ENCODE peak calls at places on chromosomes 7 and 10, in four cellular contexts. O is H1, C is K562, A is GM12878. X is an unnamed sample.
A peak's percentile ranks its signal among the peaks of the same experiment; 100 is the strongest.

GRCh38 chr10:129914153-129914855 is 49.8 kb downstream of the EBF3 start:
- DNase-seq in A (no peak), O (no peak), C (no peak), X (no peak)

GRCh38 chr10:92691042-92691590 is 1.4 kb downstream of the HHEX start:
- DNase-seq in O (no peak), C (no peak), A (no peak), X (no peak)

GRCh38 chr10:689433-690226 is at the start of gene DIP2C:
- DNase-seq in C (no peak), O (no peak), A (no peak), X (peak; percentile 16)

GRCh38 chr7:141562972-141563371 is 11.8 kb downstream of the AGK start:
- DNase-seq in C (no peak), O (no peak), A (no peak), X (no peak)

GRCh38 chr7:91079491-91079890 is 184.7 kb upstream of the FZD1 start:
- DNase-seq in C (no peak), A (no peak), O (no peak), X (no peak)

GRCh38 chr7:143405158-143405557 is 3.5 kb downstream of the EPHA1 start:
- DNase-seq in A (no peak), C (no peak), O (no peak), X (no peak)

GRCh38 chr7:12475362-12476063 is 71.8 kb upstream of the VWDE start:
- DNase-seq in O (no peak), A (no peak), C (peak; percentile 53), X (peak; percentile 23)

GRCh38 chr7:132536646-132537395 is 39.4 kb downstream of the PLXNA4 start:
- DNase-seq in O (no peak), A (no peak), C (no peak), X (no peak)

GRCh38 chr10:25508112-25508815 is 333.5 kb downstream of the GPR158 start:
- DNase-seq in C (peak; percentile 39), O (no peak), A (no peak), X (no peak)

GRCh38 chr7:100017300-100017699 is 1.9 kb downstream of the ZKSCAN1 start:
- DNase-seq in C (no peak), O (no peak), A (no peak), X (no peak)

GRCh38 chr10:63703113-63703670 is 182.0 kb downstream of the REEP3 start:
- DNase-seq in C (no peak), A (peak; percentile 36), O (no peak), X (peak; percentile 51)

GRCh38 chr7:28707291-28707690 is 250.8 kb downstream of the TRIL start:
- DNase-seq in A (no peak), O (no peak), C (no peak), X (no peak)

GRCh38 chr10:27819781-27820531 is 74.3 kb upstream of the MKX start:
- DNase-seq in C (no peak), O (no peak), A (no peak), X (no peak)

GRCh38 chr10:21399392-21400015 is 126.0 kb downstream of the SKIDA1 start:
- DNase-seq in A (no peak), O (no peak), C (no peak), X (no peak)

GRCh38 chr10:97320480-97321031 is 1.5 kb downstream of the FRAT1 start:
- DNase-seq in A (no peak), C (no peak), O (no peak), X (no peak)

GRCh38 chr10:33731322-33731721 is 396.9 kb upstream of the NRP1 start:
- DNase-seq in O (no peak), C (no peak), A (no peak), X (no peak)

GRCh38 chr10:109977382-109977806 is 30.4 kb upstream of the ADD3 start:
- DNase-seq in O (no peak), A (no peak), C (no peak), X (no peak)

GRCh38 chr7:94001396-94001795 is 2.8 kb downstream of the BET1 start:
- DNase-seq in C (no peak), O (no peak), A (no peak), X (no peak)

GRCh38 chr10:51896849-51897248 is 197.5 kb upstream of the CSTF2T start:
- DNase-seq in C (no peak), O (no peak), A (no peak), X (no peak)

GRCh38 chr7:3174515-3175318 is 126.3 kb upstream of the SDK1 start:
- DNase-seq in A (no peak), C (no peak), O (no peak), X (peak; percentile 18)

GRCh38 chr7:157621131-157621681 is 284.4 kb downstream of the DNAJB6 start:
- DNase-seq in C (no peak), A (no peak), O (no peak), X (no peak)

GRCh38 chr7:124349443-124349842 is 316.6 kb upstream of the TMEM229A start:
- DNase-seq in C (no peak), A (no peak), O (no peak), X (no peak)

GRCh38 chr7:92698237-92698841 is 108.1 kb upstream of the FAM133B start:
- DNase-seq in O (no peak), A (no peak), C (no peak), X (peak; percentile 48)

GRCh38 chr7:75623390-75624133 is 115.2 kb downstream of the HIP1 start:
- DNase-seq in A (no peak), C (no peak), O (no peak), X (no peak)

GRCh38 chr10:59648711-59649201 is 60.9 kb downstream of the SLC16A9 start:
- DNase-seq in A (no peak), C (no peak), O (no peak), X (no peak)

GRCh38 chr7:140585333-140585732 is 55.3 kb downstream of the DENND2A start:
- DNase-seq in O (no peak), C (no peak), A (no peak), X (no peak)

GRCh38 chr7:151599401-151600227 is 79.9 kb upstream of the RHEB start:
- DNase-seq in C (no peak), O (no peak), A (no peak), X (peak; percentile 68)

GRCh38 chr7:1124164-1124563 is 35.8 kb downstream of the ZFAND2A start:
- DNase-seq in A (no peak), C (no peak), O (no peak), X (no peak)

GRCh38 chr7:30924624-30925023 is 13.0 kb downstream of the AQP1 start:
- DNase-seq in O (no peak), A (no peak), C (no peak), X (no peak)

GRCh38 chr7:118252087-118252486 is 27.6 kb downstream of the ANKRD7 start:
- DNase-seq in C (no peak), O (no peak), A (no peak), X (no peak)

GRCh38 chr7:117682681-117683385 is 190.4 kb downstream of the CTTNBP2 start:
- DNase-seq in A (no peak), C (no peak), O (no peak), X (no peak)

GRCh38 chr10:530717-531116 is 158.8 kb downstream of the DIP2C start:
- DNase-seq in O (no peak), A (no peak), C (no peak), X (no peak)

GRCh38 chr10:103599211-103599610 is 105.7 kb downstream of the NEURL1 start:
- DNase-seq in O (no peak), C (no peak), A (no peak), X (no peak)

GRCh38 chr10:69801434-69802315 is at the start of gene COL13A1:
- DNase-seq in C (no peak), O (peak; percentile 73), A (no peak), X (peak; percentile 71)

GRCh38 chr10:51341216-51341615 is 266.9 kb downstream of the PRKG1 start:
- DNase-seq in O (no peak), A (no peak), C (no peak), X (no peak)

GRCh38 chr7:69358163-69358821 is 240.0 kb upstream of the AUTS2 start:
- DNase-seq in C (no peak), A (no peak), O (no peak), X (no peak)
- TF ChIP-seq SRF in C (no peak), A (no peak), O (no peak), X (no peak)

DNA sequence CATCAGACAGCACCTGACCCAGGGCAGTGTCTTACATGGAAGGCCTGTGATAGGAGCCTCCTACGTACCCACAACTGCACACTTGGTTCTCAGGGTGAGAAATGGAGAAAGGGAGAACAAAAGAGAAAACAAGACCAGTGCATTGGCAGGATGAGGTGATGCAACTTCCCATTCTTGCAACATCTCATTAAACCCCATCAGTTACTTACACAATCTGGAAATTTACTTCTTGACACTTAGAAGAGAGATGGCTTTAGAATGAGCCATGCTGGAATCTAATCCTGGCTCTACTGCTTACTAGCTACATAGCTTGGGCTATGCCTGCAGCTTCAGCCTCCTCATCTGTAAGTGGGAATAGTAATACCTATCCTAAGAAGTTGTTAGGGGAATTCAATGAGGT is 391.7 kb downstream of the KCNMA1 start:
- DNase-seq in C (no peak), A (no peak), O (no peak), X (no peak)
- TF ChIP-seq SRF in C (no peak), A (no peak), O (no peak), X (no peak)

GRCh38 chr10:10989669-10990068 is 28.0 kb upstream of the CELF2 start:
- DNase-seq in C (no peak), O (no peak), A (no peak), X (no peak)
- TF ChIP-seq SRF in C (no peak), O (no peak), A (no peak), X (no peak)

DNA sequence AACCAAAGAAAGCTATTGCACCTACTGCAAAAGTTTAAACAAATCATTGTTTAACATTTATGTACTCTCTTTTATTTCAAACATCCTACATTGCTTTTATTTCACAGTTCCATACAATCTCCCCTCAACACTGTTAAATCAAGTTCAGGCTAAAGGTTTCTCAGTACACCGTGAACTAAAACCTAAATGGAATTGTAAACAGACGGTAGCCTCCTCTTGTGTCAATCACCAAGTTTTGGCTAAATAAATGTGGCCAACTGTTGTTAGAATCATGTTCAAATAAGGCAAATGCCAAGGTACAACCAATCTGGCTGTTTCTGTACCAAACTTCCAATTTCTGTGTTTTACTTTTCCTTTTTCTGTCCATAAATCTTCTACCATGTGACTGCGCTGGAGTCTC is 723.7 kb upstream of the LRRTM3 start:
- DNase-seq in C (no peak), O (no peak), A (no peak), X (no peak)
- TF ChIP-seq SRF in C (no peak), O (no peak), A (no peak), X (no peak)

GRCh38 chr7:128167316-128167691 is 73.8 kb upstream of the LEP start:
- DNase-seq in C (peak; percentile 55), O (no peak), A (no peak), X (no peak)
- TF ChIP-seq SRF in C (no peak), O (no peak), A (no peak), X (no peak)

DNA sequence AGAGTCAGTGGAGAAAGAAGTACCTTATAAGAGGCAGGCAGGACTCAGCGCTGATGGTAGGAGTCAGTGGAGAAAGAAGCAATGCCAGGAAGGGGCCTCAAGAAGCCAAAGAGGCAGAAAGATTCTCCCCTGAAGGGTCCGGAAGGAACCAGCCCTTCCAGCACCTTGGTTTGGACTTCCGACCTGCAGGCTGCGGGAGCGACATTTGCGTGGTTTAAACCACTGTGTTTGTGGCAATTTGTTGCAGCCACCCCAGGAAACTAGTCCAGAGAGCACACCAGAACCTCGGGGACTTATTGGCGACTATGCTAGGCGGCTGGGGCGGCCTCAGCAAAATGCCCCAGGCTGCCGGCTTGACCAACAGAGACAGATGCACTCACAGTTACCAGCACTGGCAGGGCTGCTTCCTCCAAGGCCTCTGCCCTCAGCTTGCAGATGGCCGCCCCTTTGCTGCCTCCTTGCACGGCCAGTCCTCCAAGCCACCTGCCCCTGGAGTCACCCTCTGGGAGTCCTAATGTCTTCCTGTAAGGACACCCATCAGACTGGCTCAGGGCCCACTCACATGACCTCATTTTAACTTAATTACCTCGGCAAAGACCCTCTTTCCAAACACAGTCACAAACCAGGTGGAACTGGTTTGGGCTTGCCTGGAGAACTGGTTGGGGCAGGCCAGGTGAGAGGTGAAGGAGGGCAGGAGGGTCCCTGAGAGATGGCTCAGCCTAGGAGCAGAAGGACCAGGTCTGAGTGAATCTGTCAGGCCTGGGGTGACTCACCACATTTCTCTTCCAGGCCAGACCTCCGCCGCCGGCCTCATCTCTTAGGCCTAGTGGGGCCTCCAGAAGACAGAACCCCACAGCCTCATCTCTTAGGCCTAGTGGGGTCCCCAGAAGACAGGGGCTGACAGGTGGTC is 26.1 kb downstream of the CALML3 start:
- DNase-seq in C (no peak), A (no peak), O (no peak), X (no peak)
- TF ChIP-seq SRF in C (no peak), A (no peak), O (no peak), X (no peak)